ENCODE peak calls at places on chromosome X, in seven cellular contexts. One of them, this sample, is unnamed.
A peak's percentile ranks its signal among the peaks of the same experiment; 100 is the strongest.

GRCh38 chrX:108123591-108124366 is 32.2 kb downstream of the ATG4A start:
- DNase-seq in transverse colon: no peak
- DNase-seq in astrocyte of the spinal cord: no peak
- DNase-seq in cardiac muscle cell: no peak
- DNase-seq in Peyer's patch: no peak
- DNase-seq in GM12865: no peak
- DNase-seq in lower lobe of right lung: no peak
- DNase-seq in this sample: no peak

GRCh38 chrX:12986886-12987285 is 12.0 kb downstream of the TMSB4X start:
- DNase-seq in GM12865: no peak
- DNase-seq in Peyer's patch: no peak
- DNase-seq in cardiac muscle cell: no peak
- DNase-seq in lower lobe of right lung: no peak
- DNase-seq in transverse colon: no peak
- DNase-seq in astrocyte of the spinal cord: no peak
- DNase-seq in this sample: no peak

GRCh38 chrX:53288173-53288572 is 6.8 kb upstream of the IQSEC2 start:
- DNase-seq in GM12865: no peak
- DNase-seq in transverse colon: no peak
- DNase-seq in astrocyte of the spinal cord: peak; percentile 23
- DNase-seq in lower lobe of right lung: peak; percentile 53
- DNase-seq in Peyer's patch: no peak
- DNase-seq in cardiac muscle cell: peak; percentile 43
- DNase-seq in this sample: no peak

GRCh38 chrX:68930576-68931317 is 101.9 kb downstream of the EFNB1 start:
- DNase-seq in lower lobe of right lung: no peak
- DNase-seq in Peyer's patch: no peak
- DNase-seq in transverse colon: no peak
- DNase-seq in GM12865: no peak
- DNase-seq in astrocyte of the spinal cord: peak; percentile 12
- DNase-seq in cardiac muscle cell: no peak
- DNase-seq in this sample: no peak

GRCh38 chrX:20515841-20516461 is 249.2 kb upstream of the RPS6KA3 start:
- DNase-seq in astrocyte of the spinal cord: peak; percentile 87
- DNase-seq in cardiac muscle cell: peak; percentile 32
- DNase-seq in Peyer's patch: no peak
- DNase-seq in transverse colon: no peak
- DNase-seq in GM12865: peak; percentile 68
- DNase-seq in lower lobe of right lung: no peak
- DNase-seq in this sample: peak; percentile 33

GRCh38 chrX:68238568-68238967 is 194.7 kb downstream of the OPHN1 start:
- DNase-seq in Peyer's patch: no peak
- DNase-seq in cardiac muscle cell: no peak
- DNase-seq in GM12865: peak; percentile 1
- DNase-seq in astrocyte of the spinal cord: no peak
- DNase-seq in transverse colon: no peak
- DNase-seq in lower lobe of right lung: no peak
- DNase-seq in this sample: no peak

GRCh38 chrX:112851161-112851779 is 10.6 kb upstream of the AMOT start:
- DNase-seq in Peyer's patch: no peak
- DNase-seq in cardiac muscle cell: no peak
- DNase-seq in astrocyte of the spinal cord: no peak
- DNase-seq in lower lobe of right lung: no peak
- DNase-seq in GM12865: peak; percentile 83
- DNase-seq in transverse colon: no peak
- DNase-seq in this sample: peak; percentile 66

GRCh38 chrX:108071578-108071977 is 19.8 kb downstream of the PSMD10 start:
- DNase-seq in GM12865: no peak
- DNase-seq in cardiac muscle cell: no peak
- DNase-seq in lower lobe of right lung: no peak
- DNase-seq in astrocyte of the spinal cord: no peak
- DNase-seq in Peyer's patch: no peak
- DNase-seq in transverse colon: no peak
- DNase-seq in this sample: no peak

GRCh38 chrX:143634373-143634685 is 1.6 kb downstream of the SLITRK4 start:
- DNase-seq in cardiac muscle cell: no peak
- DNase-seq in astrocyte of the spinal cord: no peak
- DNase-seq in lower lobe of right lung: no peak
- DNase-seq in GM12865: no peak
- DNase-seq in transverse colon: no peak
- DNase-seq in Peyer's patch: no peak
- DNase-seq in this sample: no peak

GRCh38 chrX:39874202-39874816 is 223.4 kb downstream of the BCOR start:
- DNase-seq in GM12865: peak; percentile 95
- DNase-seq in cardiac muscle cell: no peak
- DNase-seq in transverse colon: no peak
- DNase-seq in lower lobe of right lung: no peak
- DNase-seq in Peyer's patch: no peak
- DNase-seq in astrocyte of the spinal cord: no peak
- DNase-seq in this sample: peak; percentile 82

GRCh38 chrX:47613082-47613481 is 6.6 kb downstream of the SYN1 start:
- DNase-seq in lower lobe of right lung: no peak
- DNase-seq in GM12865: no peak
- DNase-seq in Peyer's patch: no peak
- DNase-seq in transverse colon: no peak
- DNase-seq in cardiac muscle cell: no peak
- DNase-seq in astrocyte of the spinal cord: no peak
- DNase-seq in this sample: no peak

GRCh38 chrX:11254417-11255109 is 38.6 kb upstream of the AMELX start:
- DNase-seq in lower lobe of right lung: no peak
- DNase-seq in transverse colon: no peak
- DNase-seq in Peyer's patch: no peak
- DNase-seq in astrocyte of the spinal cord: no peak
- DNase-seq in GM12865: no peak
- DNase-seq in cardiac muscle cell: peak; percentile 21
- DNase-seq in this sample: no peak

GRCh38 chrX:840556-840955 is 210.0 kb downstream of the SHOX start:
- DNase-seq in transverse colon: no peak
- DNase-seq in GM12865: no peak
- DNase-seq in cardiac muscle cell: no peak
- DNase-seq in Peyer's patch: no peak
- DNase-seq in lower lobe of right lung: no peak
- DNase-seq in astrocyte of the spinal cord: no peak
- DNase-seq in this sample: no peak

GRCh38 chrX:65750674-65751469 is 83.4 kb downstream of the MSN start:
- DNase-seq in lower lobe of right lung: no peak
- DNase-seq in GM12865: peak; percentile 75
- DNase-seq in cardiac muscle cell: no peak
- DNase-seq in Peyer's patch: peak; percentile 36
- DNase-seq in astrocyte of the spinal cord: no peak
- DNase-seq in transverse colon: peak; percentile 21
- DNase-seq in this sample: peak; percentile 52

GRCh38 chrX:143306991-143307965 is 210.0 kb downstream of the SPANXN3 start:
- DNase-seq in GM12865: peak; percentile 3
- DNase-seq in transverse colon: peak; percentile 60
- DNase-seq in lower lobe of right lung: no peak
- DNase-seq in cardiac muscle cell: no peak
- DNase-seq in astrocyte of the spinal cord: no peak
- DNase-seq in Peyer's patch: no peak
- DNase-seq in this sample: no peak

GRCh38 chrX:10619311-10620015 is 922 bp downstream of the MID1 start:
- DNase-seq in cardiac muscle cell: peak; percentile 5
- DNase-seq in astrocyte of the spinal cord: no peak
- DNase-seq in lower lobe of right lung: no peak
- DNase-seq in transverse colon: no peak
- DNase-seq in GM12865: peak; percentile 5
- DNase-seq in Peyer's patch: no peak
- DNase-seq in this sample: no peak

GRCh38 chrX:13876652-13877051 is 59.8 kb upstream of the GPM6B start:
- DNase-seq in Peyer's patch: no peak
- DNase-seq in transverse colon: no peak
- DNase-seq in cardiac muscle cell: no peak
- DNase-seq in astrocyte of the spinal cord: peak; percentile 45
- DNase-seq in lower lobe of right lung: no peak
- DNase-seq in GM12865: no peak
- DNase-seq in this sample: no peak

GRCh38 chrX:78838709-78839108 is 91.2 kb downstream of the LPAR4 start:
- DNase-seq in lower lobe of right lung: no peak
- DNase-seq in GM12865: no peak
- DNase-seq in cardiac muscle cell: no peak
- DNase-seq in astrocyte of the spinal cord: no peak
- DNase-seq in transverse colon: no peak
- DNase-seq in Peyer's patch: no peak
- DNase-seq in this sample: no peak

GRCh38 chrX:1909419-1910206 is 294.8 kb downstream of the ASMT start:
- DNase-seq in transverse colon: no peak
- DNase-seq in astrocyte of the spinal cord: no peak
- DNase-seq in GM12865: no peak
- DNase-seq in Peyer's patch: no peak
- DNase-seq in cardiac muscle cell: no peak
- DNase-seq in lower lobe of right lung: no peak
- DNase-seq in this sample: no peak

GRCh38 chrX:37745354-37745753 is 34.5 kb upstream of the CYBB start:
- DNase-seq in transverse colon: peak; percentile 84
- DNase-seq in astrocyte of the spinal cord: peak; percentile 60
- DNase-seq in lower lobe of right lung: peak; percentile 72
- DNase-seq in GM12865: peak; percentile 81
- DNase-seq in cardiac muscle cell: peak; percentile 79
- DNase-seq in Peyer's patch: peak; percentile 86
- DNase-seq in this sample: no peak

GRCh38 chrX:150363561-150364346 is 637 bp downstream of the MAMLD1 start:
- DNase-seq in astrocyte of the spinal cord: peak; percentile 32
- DNase-seq in lower lobe of right lung: peak; percentile 47
- DNase-seq in Peyer's patch: no peak
- DNase-seq in GM12865: no peak
- DNase-seq in transverse colon: peak; percentile 14
- DNase-seq in cardiac muscle cell: peak; percentile 34
- DNase-seq in this sample: no peak

GRCh38 chrX:17706676-17707075 is 30.6 kb upstream of the SCML1 start:
- DNase-seq in lower lobe of right lung: no peak
- DNase-seq in cardiac muscle cell: no peak
- DNase-seq in transverse colon: no peak
- DNase-seq in GM12865: no peak
- DNase-seq in Peyer's patch: no peak
- DNase-seq in astrocyte of the spinal cord: peak; percentile 37
- DNase-seq in this sample: no peak

GRCh38 chrX:108178099-108178498 is 86.5 kb downstream of the ATG4A start:
- DNase-seq in transverse colon: no peak
- DNase-seq in astrocyte of the spinal cord: no peak
- DNase-seq in lower lobe of right lung: no peak
- DNase-seq in Peyer's patch: no peak
- DNase-seq in GM12865: no peak
- DNase-seq in cardiac muscle cell: no peak
- DNase-seq in this sample: no peak

GRCh38 chrX:68504237-68504636 is 5.4 kb downstream of the YIPF6 start:
- DNase-seq in transverse colon: no peak
- DNase-seq in GM12865: peak; percentile 28
- DNase-seq in cardiac muscle cell: no peak
- DNase-seq in lower lobe of right lung: no peak
- DNase-seq in Peyer's patch: no peak
- DNase-seq in astrocyte of the spinal cord: peak; percentile 71
- DNase-seq in this sample: no peak

GRCh38 chrX:52352551-52352950 is 16.3 kb upstream of the XAGE2 start:
- DNase-seq in transverse colon: no peak
- DNase-seq in cardiac muscle cell: no peak
- DNase-seq in Peyer's patch: no peak
- DNase-seq in GM12865: no peak
- DNase-seq in lower lobe of right lung: no peak
- DNase-seq in astrocyte of the spinal cord: no peak
- DNase-seq in this sample: no peak

GRCh38 chrX:71151366-71151765 is 6.7 kb downstream of the NLGN3 start:
- DNase-seq in GM12865: no peak
- DNase-seq in lower lobe of right lung: no peak
- DNase-seq in Peyer's patch: no peak
- DNase-seq in astrocyte of the spinal cord: no peak
- DNase-seq in cardiac muscle cell: no peak
- DNase-seq in transverse colon: no peak
- DNase-seq in this sample: no peak

GRCh38 chrX:71159335-71159734 is 14.7 kb downstream of the NLGN3 start:
- DNase-seq in transverse colon: no peak
- DNase-seq in lower lobe of right lung: no peak
- DNase-seq in cardiac muscle cell: no peak
- DNase-seq in astrocyte of the spinal cord: no peak
- DNase-seq in GM12865: no peak
- DNase-seq in Peyer's patch: no peak
- DNase-seq in this sample: no peak

GRCh38 chrX:71158603-71159002 is 14.0 kb downstream of the NLGN3 start:
- DNase-seq in lower lobe of right lung: no peak
- DNase-seq in cardiac muscle cell: no peak
- DNase-seq in astrocyte of the spinal cord: no peak
- DNase-seq in Peyer's patch: no peak
- DNase-seq in transverse colon: no peak
- DNase-seq in GM12865: no peak
- DNase-seq in this sample: no peak

GRCh38 chrX:71154196-71154595 is 9.6 kb downstream of the NLGN3 start:
- DNase-seq in Peyer's patch: no peak
- DNase-seq in lower lobe of right lung: no peak
- DNase-seq in astrocyte of the spinal cord: no peak
- DNase-seq in GM12865: no peak
- DNase-seq in cardiac muscle cell: no peak
- DNase-seq in transverse colon: no peak
- DNase-seq in this sample: no peak

GRCh38 chrX:71154641-71155040 is 10.0 kb downstream of the NLGN3 start:
- DNase-seq in lower lobe of right lung: no peak
- DNase-seq in astrocyte of the spinal cord: no peak
- DNase-seq in Peyer's patch: no peak
- DNase-seq in transverse colon: no peak
- DNase-seq in cardiac muscle cell: no peak
- DNase-seq in GM12865: no peak
- DNase-seq in this sample: no peak
- H3K4me3 ChIP-seq in lower lobe of right lung: no peak overlapping the region
- H3K4me3 ChIP-seq in astrocyte of the spinal cord: no peak overlapping the region
- H3K4me3 ChIP-seq in Peyer's patch: no peak overlapping the region
- H3K4me3 ChIP-seq in transverse colon: no peak overlapping the region
- H3K4me3 ChIP-seq in cardiac muscle cell: no peak overlapping the region
- H3K4me3 ChIP-seq in GM12865: no peak overlapping the region
- H3K4me3 ChIP-seq in this sample: no peak overlapping the region

GRCh38 chrX:111168314-111168713 is 72.3 kb downstream of the PAK3 start:
- DNase-seq in Peyer's patch: no peak
- DNase-seq in lower lobe of right lung: no peak
- DNase-seq in GM12865: peak; percentile 31
- DNase-seq in transverse colon: no peak
- DNase-seq in cardiac muscle cell: peak; percentile 34
- DNase-seq in astrocyte of the spinal cord: no peak
- DNase-seq in this sample: no peak
- TF ChIP-seq CTCF in Peyer's patch: no peak
- TF ChIP-seq CTCF in lower lobe of right lung: no peak
- TF ChIP-seq CTCF in GM12865: no peak
- TF ChIP-seq CTCF in transverse colon: no peak
- TF ChIP-seq CTCF in cardiac muscle cell: peak; percentile 15
- TF ChIP-seq CTCF in astrocyte of the spinal cord: peak; percentile 19
- TF ChIP-seq CTCF in this sample: no peak

DNA sequence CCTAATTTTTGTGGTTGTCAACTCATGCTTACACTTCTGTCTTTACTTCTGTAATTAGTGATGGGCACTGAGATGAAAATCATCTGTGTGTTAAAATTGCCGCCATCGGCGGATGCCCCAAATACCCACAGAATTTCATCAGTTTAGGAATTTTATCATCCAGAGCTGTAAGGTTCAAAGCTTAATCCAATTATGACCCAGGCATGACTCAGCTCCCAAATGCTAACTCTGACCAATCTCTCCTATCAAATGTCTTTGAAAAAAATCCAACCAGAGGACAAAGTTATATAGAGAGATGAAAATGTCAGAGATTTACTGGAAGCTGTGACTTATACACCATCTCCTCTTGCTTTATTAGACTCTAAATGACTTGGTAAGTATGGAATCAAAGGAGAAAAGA is 1048.7 kb upstream of the PRKX start:
- DNase-seq in lower lobe of right lung: no peak
- DNase-seq in cardiac muscle cell: no peak
- DNase-seq in transverse colon: no peak
- DNase-seq in Peyer's patch: no peak
- DNase-seq in GM12865: no peak
- DNase-seq in astrocyte of the spinal cord: no peak
- DNase-seq in this sample: no peak
- H3K4me3 ChIP-seq in lower lobe of right lung: no peak overlapping the region
- H3K4me3 ChIP-seq in cardiac muscle cell: no peak overlapping the region
- H3K4me3 ChIP-seq in transverse colon: no peak overlapping the region
- H3K4me3 ChIP-seq in Peyer's patch: no peak overlapping the region
- H3K4me3 ChIP-seq in GM12865: no peak overlapping the region
- H3K4me3 ChIP-seq in astrocyte of the spinal cord: no peak overlapping the region
- H3K4me3 ChIP-seq in this sample: no peak overlapping the region

GRCh38 chrX:111244238-111244750 is 26.0 kb downstream of the CAPN6 start:
- DNase-seq in cardiac muscle cell: peak; percentile 40
- DNase-seq in GM12865: peak; percentile 5
- DNase-seq in Peyer's patch: no peak
- DNase-seq in lower lobe of right lung: no peak
- DNase-seq in transverse colon: no peak
- DNase-seq in astrocyte of the spinal cord: peak; percentile 14
- DNase-seq in this sample: no peak
- TF ChIP-seq CTCF in cardiac muscle cell: peak; percentile 30
- TF ChIP-seq CTCF in GM12865: peak; percentile 22
- TF ChIP-seq CTCF in Peyer's patch: no peak
- TF ChIP-seq CTCF in lower lobe of right lung: peak; percentile 40
- TF ChIP-seq CTCF in transverse colon: peak; percentile 20
- TF ChIP-seq CTCF in astrocyte of the spinal cord: peak; percentile 51
- TF ChIP-seq CTCF in this sample: peak; percentile 26

This sample was measured in GM12864.